ENCODE peak calls at places on chromosome 22, in nine cellular contexts. B is heart left ventricle, X is cardiac fibroblast, I is fibroblast of mammary gland, P is astrocyte of the spinal cord, Y is kidney epithelial cell, Q is kidney, F is HCT116, S is HFF-Myc. K is an unnamed sample.

GRCh38 chr22:48785792-48786678 is 1041.6 kb downstream of the BRD1 start:
- DNase-seq in B (no peak), X (no peak), I (no peak), P (no peak), Y (no peak), Q (no peak), F (no peak), S (no peak), K (no peak)

GRCh38 chr22:41668971-41669911 is 19.4 kb downstream of the SNU13 start:
- DNase-seq in B (no peak), X (peak), I (peak), P (peak), Y (peak), Q (no peak), F (no peak), S (no peak), K (peak)

GRCh38 chr22:20671409-20672081 is 102.4 kb upstream of the SERPIND1 start:
- DNase-seq in B (no peak), X (no peak), I (no peak), P (no peak), Y (no peak), Q (no peak), F (no peak), S (no peak), K (no peak)

GRCh38 chr22:37627091-37627490 is 12.4 kb upstream of the SH3BP1 start:
- DNase-seq in B (no peak), X (no peak), I (no peak), P (no peak), Y (no peak), Q (no peak), F (no peak), S (no peak), K (no peak)

GRCh38 chr22:49290286-49290685 is 537.4 kb downstream of the BRD1 start:
- DNase-seq in B (no peak), X (no peak), I (no peak), P (no peak), Y (no peak), Q (no peak), F (no peak), S (no peak), K (no peak)

GRCh38 chr22:30947821-30948454 is 20.6 kb downstream of the MORC2 start:
- DNase-seq in B (no peak), X (peak), I (peak), P (peak), Y (no peak), Q (no peak), F (peak), S (no peak), K (peak)

GRCh38 chr22:30887861-30888260 is 80.7 kb downstream of the MORC2 start:
- DNase-seq in B (no peak), X (no peak), I (no peak), P (no peak), Y (no peak), Q (peak), F (no peak), S (no peak), K (no peak)

GRCh38 chr22:18024276-18024939 is at the start of gene MICAL3:
- DNase-seq in B (peak), X (peak), I (peak), P (peak), Y (no peak), Q (peak), F (peak), S (no peak), K (peak)

GRCh38 chr22:49052023-49052538 is 775.6 kb downstream of the BRD1 start:
- DNase-seq in B (no peak), X (no peak), I (no peak), P (no peak), Y (no peak), Q (peak), F (no peak), S (no peak), K (no peak)

GRCh38 chr22:19041403-19042074 is 80.7 kb downstream of the DGCR2 start:
- DNase-seq in B (no peak), X (no peak), I (no peak), P (no peak), Y (no peak), Q (peak), F (no peak), S (no peak), K (no peak)

GRCh38 chr22:42691440-42691839 is 29.2 kb downstream of the A4GALT start:
- DNase-seq in B (no peak), X (no peak), I (peak), P (no peak), Y (no peak), Q (peak), F (no peak), S (no peak), K (no peak)

GRCh38 chr22:42769574-42770447 is 49.1 kb upstream of the A4GALT start:
- DNase-seq in B (peak), X (peak), I (peak), P (peak), Y (peak), Q (peak), F (no peak), S (no peak), K (peak)

GRCh38 chr22:27656970-27657369 is 144.6 kb downstream of the MN1 start:
- DNase-seq in B (no peak), X (no peak), I (no peak), P (no peak), Y (no peak), Q (no peak), F (no peak), S (no peak), K (no peak)

GRCh38 chr22:24969588-24970301 is 17.2 kb downstream of the KIAA1671 start:
- DNase-seq in B (peak), X (peak), I (no peak), P (peak), Y (no peak), Q (no peak), F (peak), S (no peak), K (no peak)

GRCh38 chr22:25083414-25084166 is 116.1 kb upstream of the CRYBB3 start:
- DNase-seq in B (no peak), X (no peak), I (no peak), P (no peak), Y (no peak), Q (no peak), F (no peak), S (no peak), K (no peak)

GRCh38 chr22:50310949-50311444 is 3.6 kb upstream of the PLXNB2 start:
- DNase-seq in B (peak), X (no peak), I (no peak), P (no peak), Y (no peak), Q (peak), F (no peak), S (no peak), K (no peak)

GRCh38 chr22:49811014-49811791 is 16.5 kb downstream of the BRD1 start:
- DNase-seq in B (no peak), X (no peak), I (no peak), P (no peak), Y (no peak), Q (no peak), F (no peak), S (no peak), K (no peak)

GRCh38 chr22:48258108-48258705 is 1495.8 kb downstream of the TBC1D22A start:
- DNase-seq in B (no peak), X (no peak), I (no peak), P (no peak), Y (no peak), Q (no peak), F (no peak), S (no peak), K (no peak)

GRCh38 chr22:18121436-18122253 is 11.0 kb downstream of the TUBA8 start:
- DNase-seq in B (no peak), X (no peak), I (no peak), P (no peak), Y (no peak), Q (no peak), F (no peak), S (no peak), K (no peak)

DNA sequence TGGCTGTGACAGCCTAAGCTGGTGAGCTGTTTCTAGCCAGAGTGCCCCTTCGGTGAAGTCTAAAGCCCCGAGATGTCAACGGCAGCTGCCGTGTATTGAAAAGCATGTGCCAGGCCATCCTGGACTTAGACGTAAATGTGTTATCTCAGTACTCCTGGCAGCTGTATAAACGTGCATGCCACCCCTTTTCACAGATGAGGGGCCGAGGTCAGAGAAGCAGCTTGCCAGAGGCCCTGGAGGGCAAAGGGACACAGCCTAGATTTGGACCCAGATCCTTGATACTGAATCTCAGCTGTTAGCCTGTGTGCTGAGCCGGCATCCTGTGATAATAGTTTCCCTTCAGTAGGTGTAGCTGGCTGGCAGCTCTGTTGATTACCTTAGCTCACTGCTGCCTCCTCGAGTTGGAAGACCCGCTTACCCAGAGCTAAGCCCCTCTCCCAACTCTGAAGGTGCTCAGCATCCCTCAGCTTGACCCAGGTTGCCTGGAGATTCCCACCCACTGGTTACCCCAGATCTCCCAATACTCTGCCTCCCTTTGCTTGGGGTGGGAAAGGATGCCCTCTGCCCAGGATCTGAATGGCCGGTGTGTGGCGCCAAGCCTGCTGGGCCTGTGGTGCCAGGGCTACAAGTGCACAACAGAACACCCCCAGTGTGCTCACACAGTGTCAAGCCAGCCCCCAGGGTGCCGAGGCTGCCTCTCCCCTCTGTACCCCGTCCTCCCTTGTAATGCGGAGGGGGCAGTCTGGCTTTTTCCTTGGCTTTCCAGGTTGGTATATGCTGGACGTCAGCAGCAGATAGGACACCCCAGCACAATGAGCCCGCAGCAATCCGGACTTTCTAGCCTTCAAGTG is 59.8 kb upstream of the WNT7B start:
- DNase-seq in B (peak), X (peak), I (peak), P (no peak), Y (no peak), Q (peak), F (peak), S (no peak), K (peak)
- TF ChIP-seq CTCF in B (no peak), X (peak), I (peak), P (peak), Y (peak), Q (peak), F (peak), S (peak), K (peak)

DNA sequence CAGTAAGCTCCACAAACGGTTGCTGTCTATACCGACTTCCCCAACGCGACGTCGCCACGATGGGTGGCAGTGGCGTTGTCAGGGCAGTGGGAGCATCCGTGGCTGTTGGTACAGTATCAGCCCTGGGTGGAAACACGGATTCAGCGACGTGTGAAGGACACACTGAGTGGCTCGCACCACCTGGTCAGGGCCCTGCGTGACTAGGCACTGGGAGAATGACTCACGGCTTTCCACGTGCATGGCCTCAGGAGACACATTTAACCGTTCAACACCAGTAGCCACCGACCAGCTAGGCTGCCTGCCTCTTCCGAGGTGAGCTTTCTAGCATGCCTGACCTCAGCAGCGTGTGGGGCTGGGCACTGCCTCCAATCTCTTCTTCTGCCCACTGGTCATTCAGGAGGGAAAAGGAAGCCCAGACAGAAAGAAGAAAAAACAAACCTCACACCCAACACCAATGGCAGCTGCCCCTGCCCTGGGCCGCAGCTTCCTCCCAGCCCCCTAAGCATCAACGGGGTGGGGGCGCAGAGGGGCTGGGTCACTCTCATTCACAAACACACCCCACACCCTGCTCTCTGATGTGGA is 59.0 kb downstream of the MYH9 start:
- DNase-seq in B (peak), X (peak), I (peak), P (peak), Y (peak), Q (peak), F (no peak), S (peak), K (peak)
- H3K4me3 ChIP-seq in B (peak), X (no peak), I (no peak), P (no peak), Y (no peak), Q (peak), F (no peak), S (peak), K (peak)

GRCh38 chr22:16917144-16918003 is 90.6 kb downstream of the GAB4 start:
- DNase-seq in B (peak), X (peak), I (peak), P (peak), Y (peak), Q (no peak), F (peak), S (peak), K (peak)
- TF ChIP-seq CTCF in B (peak), X (peak), I (peak), P (peak), Y (peak), Q (peak), F (peak), S (peak), K (peak)

GRCh38 chr22:22772396-22772795 is 115.2 kb upstream of the IGLL5 start:
- DNase-seq in B (no peak), X (no peak), I (no peak), P (no peak), Y (no peak), Q (no peak), F (no peak), S (no peak), K (no peak)
- H3K4me3 ChIP-seq in B (no peak), X (no peak), I (no peak), P (no peak), Y (no peak), Q (no peak), F (no peak), S (no peak), K (no peak)

GRCh38 chr22:29607426-29607825 is 4.0 kb downstream of the NF2 start:
- DNase-seq in B (no peak), X (peak), I (no peak), P (no peak), Y (no peak), Q (no peak), F (no peak), S (no peak), K (no peak)

GRCh38 chr22:29606320-29606719 is 2.9 kb downstream of the NF2 start:
- DNase-seq in B (no peak), X (no peak), I (no peak), P (no peak), Y (no peak), Q (no peak), F (no peak), S (no peak), K (no peak)

GRCh38 chr22:29605236-29605850 is 1.9 kb downstream of the NF2 start:
- DNase-seq in B (no peak), X (no peak), I (no peak), P (no peak), Y (no peak), Q (no peak), F (no peak), S (no peak), K (no peak)

GRCh38 chr22:29600846-29601245 is 2.6 kb upstream of the NF2 start:
- DNase-seq in B (no peak), X (no peak), I (no peak), P (no peak), Y (no peak), Q (no peak), F (no peak), S (no peak), K (no peak)

DNA sequence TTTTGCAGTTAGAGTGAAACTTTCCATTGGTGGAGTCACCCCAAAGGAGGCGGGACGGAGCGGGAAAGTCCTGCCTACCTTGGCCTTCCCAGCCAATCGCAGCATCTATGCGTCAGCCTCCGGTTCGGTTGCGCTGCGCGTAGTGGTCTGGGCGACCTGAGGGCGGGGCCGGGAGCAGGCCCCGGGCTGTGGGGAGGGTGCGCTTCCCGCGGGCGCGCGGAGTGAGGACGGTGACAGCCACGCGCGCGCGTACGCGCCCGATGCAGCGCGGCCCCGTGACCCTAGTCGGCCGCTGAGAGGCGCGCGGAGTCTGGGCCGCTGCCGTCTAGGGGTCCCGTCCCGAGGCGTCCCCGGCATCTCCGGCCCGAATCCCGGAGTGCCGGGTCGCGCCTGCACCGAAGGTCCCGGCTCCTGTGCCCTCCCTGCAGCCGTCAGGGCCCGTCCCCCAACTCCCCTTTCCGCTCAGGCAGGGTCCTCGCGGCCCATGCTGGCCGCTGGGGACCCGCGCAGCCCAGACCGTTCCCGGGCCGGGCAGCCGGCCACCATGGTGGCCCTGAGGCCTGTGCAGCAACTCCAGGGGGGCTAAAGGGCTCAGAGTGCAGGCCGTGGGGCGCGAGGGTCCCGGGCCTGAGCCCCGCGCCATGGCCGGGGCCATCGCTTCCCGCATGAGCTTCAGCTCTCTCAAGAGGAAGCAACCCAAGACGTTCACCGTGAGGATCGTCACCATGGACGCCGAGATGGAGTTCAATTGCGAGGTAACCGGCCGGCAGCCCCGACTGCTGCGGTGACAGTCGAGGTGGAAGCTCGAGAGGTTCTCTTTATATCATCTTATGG is at the start of gene NF2:
- DNase-seq in B (peak), X (peak), I (peak), P (peak), Y (peak), Q (peak), F (peak), S (peak), K (peak)
- TF ChIP-seq CTCF in B (peak), X (no peak), I (no peak), P (no peak), Y (no peak), Q (no peak), F (no peak), S (no peak), K (no peak)

DNA sequence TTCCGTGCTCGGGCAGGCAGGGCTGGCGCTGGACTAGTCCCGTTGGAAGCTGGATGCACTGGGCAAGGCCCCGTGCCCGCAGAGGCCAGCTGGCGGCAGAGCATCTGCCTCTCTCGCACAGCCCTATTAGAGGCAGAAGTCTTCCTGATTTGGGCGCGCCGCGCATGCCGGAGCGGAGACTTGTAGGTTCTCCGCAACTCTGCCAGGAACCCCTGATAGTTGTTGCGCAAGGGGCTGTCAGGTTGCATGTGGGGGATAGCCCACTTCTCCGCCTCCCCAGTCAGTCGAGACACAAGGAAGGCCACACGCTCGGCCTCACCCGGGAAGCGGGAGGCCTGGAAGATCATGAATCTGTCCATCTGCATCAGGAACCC is 1.2 kb downstream of the RTL6 start:
- DNase-seq in B (no peak), X (no peak), I (no peak), P (no peak), Y (no peak), Q (peak), F (no peak), S (no peak), K (no peak)
- H3K4me3 ChIP-seq in B (peak), X (peak), I (peak), P (peak), Y (no peak), Q (peak), F (peak), S (peak), K (no peak)

GRCh38 chr22:32602154-32602553 is 127.5 kb downstream of the FBXO7 start:
- DNase-seq in B (no peak), X (no peak), I (no peak), P (no peak), Y (no peak), Q (no peak), F (no peak), S (no peak), K (no peak)

GRCh38 chr22:32600184-32600583 is 125.6 kb downstream of the FBXO7 start:
- DNase-seq in B (no peak), X (no peak), I (no peak), P (no peak), Y (no peak), Q (no peak), F (no peak), S (no peak), K (no peak)

GRCh38 chr22:32590556-32590955 is 115.9 kb downstream of the FBXO7 start:
- DNase-seq in B (no peak), X (peak), I (peak), P (peak), Y (no peak), Q (no peak), F (no peak), S (no peak), K (peak)

GRCh38 chr22:32591620-32592019 is 117.0 kb downstream of the FBXO7 start:
- DNase-seq in B (no peak), X (peak), I (peak), P (peak), Y (no peak), Q (no peak), F (no peak), S (no peak), K (no peak)

GRCh38 chr22:32596471-32596870 is 121.9 kb downstream of the FBXO7 start:
- DNase-seq in B (no peak), X (no peak), I (no peak), P (no peak), Y (no peak), Q (no peak), F (no peak), S (no peak), K (peak)
- TF ChIP-seq CTCF in B (no peak), X (no peak), I (no peak), P (no peak), Y (no peak), Q (no peak), F (no peak), S (no peak), K (no peak)

GRCh38 chr22:38925571-38926041 is 31.8 kb upstream of the APOBEC3A start:
- DNase-seq in B (no peak), X (no peak), I (peak), P (peak), Y (no peak), Q (no peak), F (no peak), S (no peak), K (no peak)

GRCh38 chr22:38924197-38924952 is 33.0 kb upstream of the APOBEC3A start:
- DNase-seq in B (peak), X (peak), I (peak), P (peak), Y (peak), Q (peak), F (peak), S (peak), K (peak)

GRCh38 chr22:38923463-38924196 is 33.8 kb upstream of the APOBEC3A start:
- DNase-seq in B (peak), X (peak), I (peak), P (peak), Y (peak), Q (peak), F (peak), S (peak), K (peak)

GRCh38 chr22:38930512-38930911 is 26.9 kb upstream of the APOBEC3A start:
- DNase-seq in B (no peak), X (no peak), I (no peak), P (no peak), Y (no peak), Q (no peak), F (no peak), S (no peak), K (no peak)

GRCh38 chr22:38927033-38927789 is 30.2 kb upstream of the APOBEC3A start:
- DNase-seq in B (peak), X (peak), I (peak), P (peak), Y (no peak), Q (peak), F (peak), S (no peak), K (peak)
- H3K4me3 ChIP-seq in B (peak), X (no peak), I (no peak), P (peak), Y (no peak), Q (peak), F (peak), S (peak), K (no peak)